ENCODE peak calls at places on chromosomes 13 and 19, in nine cellular contexts. T is SJSA1, A is K562, B is heart left ventricle, E is neuronal stem cell, U is dorsolateral prefrontal cortex, M is AG04450, N is keratinocyte, F is brain microvascular endothelial cell. V is an unnamed sample.
A peak's percentile ranks its signal among the peaks of the same experiment; 100 is the strongest.

GRCh38 chr13:68107667-68108066 is 877.5 kb upstream of the PCDH9 start:
- DNase-seq in T (no peak), A (no peak), B (no peak), E (no peak), U (no peak), M (no peak), N (no peak), F (no peak), V (no peak)

GRCh38 chr19:58409010-58409790 is 751 bp downstream of the ZNF584 start:
- DNase-seq in T (peak; percentile 37), A (peak; percentile 48), B (no peak), E (no peak), U (no peak), M (no peak), N (no peak), F (no peak), V (peak; percentile 58)

GRCh38 chr13:27170221-27170520 is 1.4 kb downstream of the USP12 start:
- DNase-seq in T (no peak), A (no peak), B (no peak), E (no peak), U (no peak), M (no peak), N (no peak), F (peak; percentile 60), V (no peak)

GRCh38 chr13:113151745-113152707 is 6.4 kb upstream of the PROZ start:
- DNase-seq in T (no peak), A (no peak), B (peak; percentile 47), E (no peak), U (peak; percentile 41), M (peak; percentile 24), N (no peak), F (peak; percentile 44), V (no peak)

GRCh38 chr19:13234518-13234917 is 84.3 kb downstream of the IER2 start:
- DNase-seq in T (peak; percentile 52), A (peak; percentile 88), B (no peak), E (no peak), U (no peak), M (no peak), N (no peak), F (no peak), V (peak; percentile 77)

GRCh38 chr13:41178040-41178439 is 16.3 kb downstream of the KBTBD7 start:
- DNase-seq in T (no peak), A (no peak), B (no peak), E (no peak), U (no peak), M (no peak), N (no peak), F (no peak), V (no peak)

GRCh38 chr13:33108620-33109019 is 92.4 kb downstream of the KL start:
- DNase-seq in T (no peak), A (no peak), B (no peak), E (no peak), U (no peak), M (no peak), N (no peak), F (no peak), V (no peak)

GRCh38 chr13:95392597-95392996 is 91.3 kb upstream of the ABCC4 start:
- DNase-seq in T (no peak), A (no peak), B (no peak), E (no peak), U (no peak), M (no peak), N (no peak), F (no peak), V (no peak)

GRCh38 chr19:10044390-10044789 is 31.1 kb downstream of the RDH8 start:
- DNase-seq in T (no peak), A (peak; percentile 34), B (no peak), E (no peak), U (no peak), M (no peak), N (no peak), F (no peak), V (no peak)

GRCh38 chr13:42028113-42028799 is 20.2 kb upstream of the DGKH start:
- DNase-seq in T (no peak), A (no peak), B (no peak), E (no peak), U (no peak), M (no peak), N (no peak), F (no peak), V (no peak)

GRCh38 chr19:32294871-32295438 is 50.5 kb upstream of the ZNF507 start:
- DNase-seq in T (no peak), A (no peak), B (no peak), E (no peak), U (no peak), M (no peak), N (no peak), F (no peak), V (no peak)

GRCh38 chr13:89402211-89402610 is 1731.0 kb downstream of the SLITRK5 start:
- DNase-seq in T (no peak), A (no peak), B (no peak), E (no peak), U (no peak), M (no peak), N (no peak), F (no peak), V (no peak)

GRCh38 chr19:3778104-3778867 is 6.3 kb upstream of the RAX2 start:
- DNase-seq in T (no peak), A (no peak), B (no peak), E (no peak), U (no peak), M (no peak), N (no peak), F (no peak), V (no peak)

GRCh38 chr19:35069706-35070105 is 28.2 kb downstream of the HPN start:
- DNase-seq in T (no peak), A (no peak), B (no peak), E (no peak), U (no peak), M (no peak), N (no peak), F (no peak), V (no peak)

GRCh38 chr19:35070471-35070870 is 28.9 kb downstream of the HPN start:
- DNase-seq in T (no peak), A (no peak), B (no peak), E (no peak), U (no peak), M (no peak), N (no peak), F (no peak), V (no peak)

GRCh38 chr19:35066121-35066520 is 24.6 kb downstream of the HPN start:
- DNase-seq in T (no peak), A (no peak), B (no peak), E (no peak), U (no peak), M (no peak), N (no peak), F (no peak), V (no peak)

GRCh38 chr19:35066691-35067563 is 25.4 kb downstream of the HPN start:
- DNase-seq in T (peak; percentile 78), A (peak; percentile 93), B (peak; percentile 83), E (peak; percentile 76), U (peak; percentile 94), M (peak; percentile 55), N (peak; percentile 50), F (peak; percentile 80), V (peak; percentile 82)

DNA sequence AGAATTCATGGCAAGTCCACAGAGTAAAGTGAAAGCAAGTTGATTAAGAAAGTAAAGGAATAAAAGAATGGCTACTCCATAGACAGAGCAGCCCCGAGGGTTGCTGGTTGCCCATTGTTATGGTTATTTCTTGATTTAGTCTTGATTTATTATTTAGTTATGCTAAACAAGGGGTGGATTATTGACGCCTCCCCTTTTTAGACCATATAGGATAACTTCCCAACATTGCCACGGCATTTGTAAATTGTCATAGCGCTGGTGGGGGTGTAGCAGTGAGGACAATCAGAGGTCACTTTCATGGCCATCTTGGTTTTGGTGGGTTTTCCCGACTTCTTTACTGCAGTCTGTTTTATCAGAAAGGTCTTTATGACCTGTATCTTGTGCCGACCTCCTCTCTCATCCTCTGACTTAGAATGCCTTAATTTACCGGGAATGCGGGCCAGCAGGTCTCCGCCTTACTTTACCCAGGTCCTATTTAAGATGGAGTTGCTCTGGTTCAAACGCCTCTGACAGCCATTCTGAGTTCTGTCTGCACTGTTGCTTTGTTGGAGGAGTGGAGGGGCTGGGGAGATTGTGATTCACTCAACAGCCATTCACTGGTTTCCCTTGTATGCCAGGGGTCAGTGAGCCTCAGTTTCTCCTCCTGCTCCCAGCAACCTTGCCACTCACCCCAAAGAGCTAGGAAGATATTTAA is 27.6 kb downstream of the HPN start:
- DNase-seq in T (no peak), A (no peak), B (no peak), E (no peak), U (no peak), M (no peak), N (no peak), F (no peak), V (no peak)
- H3K27ac ChIP-seq in T (no peak overlapping the region), A (no peak overlapping the region), B (no peak overlapping the region), E (no peak overlapping the region), U (peak overlapping the region; percentile 6), M (no peak overlapping the region), N (no peak overlapping the region), F (no peak overlapping the region), V (no peak overlapping the region)

GRCh38 chr19:43672061-43672679 is 2.2 kb upstream of the PLAUR start:
- DNase-seq in T (no peak), A (no peak), B (no peak), E (no peak), U (no peak), M (no peak), N (no peak), F (no peak), V (no peak)
- H3K27ac ChIP-seq in T (no peak overlapping the region), A (no peak overlapping the region), B (no peak overlapping the region), E (no peak overlapping the region), U (no peak overlapping the region), M (no peak overlapping the region), N (no peak overlapping the region), F (no peak overlapping the region), V (no peak overlapping the region)

GRCh38 chr13:74246398-74246975 is 112.3 kb upstream of the KLF12 start:
- DNase-seq in T (no peak), A (no peak), B (peak; percentile 40), E (no peak), U (no peak), M (no peak), N (no peak), F (peak; percentile 56), V (no peak)
- H3K27ac ChIP-seq in T (no peak overlapping the region), A (no peak overlapping the region), B (no peak overlapping the region), E (no peak overlapping the region), U (no peak overlapping the region), M (no peak overlapping the region), N (no peak overlapping the region), F (peak overlapping the region; percentile 61), V (no peak overlapping the region)

GRCh38 chr19:39499932-39500331 is 1.2 kb downstream of the DLL3 start:
- DNase-seq in T (no peak), A (no peak), B (no peak), E (no peak), U (no peak), M (no peak), N (no peak), F (no peak), V (no peak)

GRCh38 chr19:39500543-39500942 is 1.8 kb downstream of the DLL3 start:
- DNase-seq in T (no peak), A (no peak), B (no peak), E (no peak), U (no peak), M (no peak), N (no peak), F (no peak), V (no peak)

GRCh38 chr19:39497850-39498261 is 891 bp upstream of the DLL3 start:
- DNase-seq in T (peak; percentile 38), A (peak; percentile 79), B (no peak), E (peak; percentile 60), U (no peak), M (no peak), N (no peak), F (no peak), V (peak; percentile 85)

GRCh38 chr19:39499082-39499642 is 415 bp downstream of the DLL3 start:
- DNase-seq in T (no peak), A (no peak), B (no peak), E (no peak), U (no peak), M (no peak), N (no peak), F (no peak), V (peak; percentile 38)

GRCh38 chr19:39498262-39499081 is at the start of gene DLL3:
- DNase-seq in T (no peak), A (peak; percentile 44), B (no peak), E (no peak), U (no peak), M (no peak), N (no peak), F (peak; percentile 7), V (peak; percentile 68)
- H3K27ac ChIP-seq in T (no peak within 1 kb of the TSS), A (no peak within 1 kb of the TSS), B (no peak within 1 kb of the TSS), E (no peak within 1 kb of the TSS), U (no peak within 1 kb of the TSS), M (no peak within 1 kb of the TSS), N (no peak within 1 kb of the TSS), F (no peak within 1 kb of the TSS), V (no peak within 1 kb of the TSS)